ENCODE peak calls at places on chromosomes 12 and 14, in six cellular contexts. H is GDM1; J is mesothelial cell of epicardium; F is stimulated activated CD8-positive, alpha-beta memory T cell treated with anti-CD3 and anti-CD28 coated beads, Interleukin-12 subunit alpha, Interleukin-12 subunit beta, amount 100 ng/mL, for 1 hour; S is omental fat pad; Z is occipital lobe. L is an unnamed sample.

GRCh38 chr12:56488041-56488955 is at the start of gene GLS2:
- DNase-seq in H (no peak), J (peak), F (peak), S (peak), Z (peak), L (peak)

GRCh38 chr12:52380271-52380694 is 5.2 kb downstream of the KRT84 start:
- DNase-seq in H (peak), J (no peak), F (no peak), S (no peak), Z (no peak), L (no peak)

GRCh38 chr12:92058664-92059063 is 87.0 kb downstream of the BTG1 start:
- DNase-seq in H (no peak), J (no peak), F (no peak), S (no peak), Z (no peak), L (no peak)

GRCh38 chr14:61877768-61878167 is 115.5 kb downstream of the SNAPC1 start:
- DNase-seq in H (no peak), J (no peak), F (no peak), S (no peak), Z (no peak), L (no peak)

GRCh38 chr12:122888232-122888752 is 7.6 kb downstream of the VPS37B start:
- DNase-seq in H (peak), J (no peak), F (no peak), S (no peak), Z (no peak), L (no peak)

GRCh38 chr12:27554421-27555186 is 30.6 kb downstream of the PPFIBP1 start:
- DNase-seq in H (no peak), J (no peak), F (no peak), S (no peak), Z (peak), L (peak)

GRCh38 chr14:57293851-57294837 is 25.4 kb downstream of the AP5M1 start:
- DNase-seq in H (no peak), J (no peak), F (no peak), S (no peak), Z (no peak), L (no peak)

GRCh38 chr14:70821916-70822705 is 12.8 kb upstream of the MAP3K9 start:
- DNase-seq in H (no peak), J (peak), F (no peak), S (peak), Z (peak), L (peak)

GRCh38 chr12:123891516-123892179 is 81.0 kb downstream of the CCDC92 start:
- DNase-seq in H (no peak), J (no peak), F (no peak), S (no peak), Z (no peak), L (no peak)

GRCh38 chr14:58598028-58598850 is 39.5 kb upstream of the DACT1 start:
- DNase-seq in H (no peak), J (no peak), F (no peak), S (no peak), Z (no peak), L (no peak)

GRCh38 chr14:99752486-99753121 is 40.6 kb upstream of the EML1 start:
- DNase-seq in H (peak), J (no peak), F (no peak), S (no peak), Z (no peak), L (no peak)

GRCh38 chr14:57692671-57693070 is 173.2 kb downstream of the SLC35F4 start:
- DNase-seq in H (no peak), J (no peak), F (no peak), S (no peak), Z (no peak), L (peak)

GRCh38 chr12:59651230-59651920 is 55.5 kb downstream of the SLC16A7 start:
- DNase-seq in H (no peak), J (no peak), F (no peak), S (no peak), Z (no peak), L (no peak)

GRCh38 chr12:54378791-54379400 is 5.6 kb downstream of the ZNF385A start:
- DNase-seq in H (no peak), J (peak), F (no peak), S (no peak), Z (peak), L (no peak)

GRCh38 chr14:75877884-75878283 is 103.9 kb downstream of the TGFB3 start:
- DNase-seq in H (no peak), J (no peak), F (no peak), S (no peak), Z (no peak), L (no peak)

GRCh38 chr12:65536876-65537661 is 258.6 kb downstream of the MSRB3 start:
- DNase-seq in H (no peak), J (no peak), F (no peak), S (no peak), Z (no peak), L (peak)

GRCh38 chr14:24372701-24373416 is 4.9 kb downstream of the NFATC4 start:
- DNase-seq in H (no peak), J (no peak), F (no peak), S (no peak), Z (no peak), L (no peak)

GRCh38 chr12:87054225-87054624 is 798.0 kb upstream of the MGAT4C start:
- DNase-seq in H (no peak), J (no peak), F (no peak), S (no peak), Z (no peak), L (no peak)

GRCh38 chr12:32922546-32923297 is 26.1 kb upstream of the PKP2 start:
- DNase-seq in H (no peak), J (no peak), F (no peak), S (no peak), Z (no peak), L (no peak)

GRCh38 chr14:70514168-70515069 is 20.4 kb downstream of the ADAM20 start:
- DNase-seq in H (no peak), J (no peak), F (no peak), S (no peak), Z (no peak), L (no peak)

GRCh38 chr14:104521816-104522745 is 57.5 kb upstream of the C14orf180 start:
- DNase-seq in H (no peak), J (no peak), F (no peak), S (no peak), Z (no peak), L (no peak)

GRCh38 chr12:22115711-22116110 is 69.7 kb downstream of the CMAS start:
- DNase-seq in H (no peak), J (no peak), F (no peak), S (no peak), Z (no peak), L (no peak)

GRCh38 chr14:24367506-24368214 is at the start of gene NFATC4:
- DNase-seq in H (peak), J (peak), F (no peak), S (no peak), Z (no peak), L (peak)

GRCh38 chr14:68774771-68775613 is 17.9 kb downstream of the ZFP36L1 start:
- DNase-seq in H (no peak), J (no peak), F (no peak), S (no peak), Z (no peak), L (no peak)

GRCh38 chr12:1391722-1392121 is 202.7 kb downstream of the FBXL14 start:
- DNase-seq in H (no peak), J (no peak), F (no peak), S (no peak), Z (no peak), L (no peak)

GRCh38 chr14:77653473-77653872 is 37.0 kb upstream of the SPTLC2 start:
- DNase-seq in H (no peak), J (no peak), F (no peak), S (no peak), Z (no peak), L (no peak)

GRCh38 chr12:6235499-6235898 is 35.3 kb downstream of the CD9 start:
- DNase-seq in H (no peak), J (peak), F (no peak), S (no peak), Z (no peak), L (no peak)

GRCh38 chr14:102097441-102098135 is 10.7 kb upstream of the HSP90AA1 start:
- DNase-seq in H (no peak), J (peak), F (no peak), S (no peak), Z (no peak), L (no peak)

GRCh38 chr12:2119266-2119665 is 66.5 kb downstream of the CACNA1C start:
- DNase-seq in H (no peak), J (no peak), F (no peak), S (no peak), Z (no peak), L (no peak)

GRCh38 chr12:101945361-101946232 is 68.2 kb downstream of the DRAM1 start:
- DNase-seq in H (no peak), J (no peak), F (no peak), S (no peak), Z (no peak), L (peak)

GRCh38 chr14:43285575-43285974 is 1221.5 kb downstream of the FSCB start:
- DNase-seq in H (no peak), J (no peak), F (no peak), S (no peak), Z (no peak), L (no peak)

GRCh38 chr12:21677622-21678277 is 20.1 kb upstream of the LDHB start:
- DNase-seq in H (no peak), J (no peak), F (no peak), S (no peak), Z (no peak), L (no peak)

GRCh38 chr14:88955470-88955869 is 131.0 kb downstream of the TTC8 start:
- DNase-seq in H (no peak), J (no peak), F (no peak), S (no peak), Z (peak), L (no peak)

GRCh38 chr12:14367097-14367661 is 1.7 kb downstream of the ATF7IP start:
- DNase-seq in H (no peak), J (no peak), F (no peak), S (no peak), Z (no peak), L (peak)

GRCh38 chr12:14769462-14769836 is 33.8 kb downstream of the WBP11 start:
- DNase-seq in H (no peak), J (no peak), F (no peak), S (no peak), Z (no peak), L (no peak)